ENCODE peak calls at places on chromosomes 3 and 15, in eight cellular contexts. V is heart left ventricle, L is astrocyte, F is tibial nerve, A is heart right ventricle, E is brain microvascular endothelial cell, K is cardiac fibroblast, C is HFF-Myc. O is an unnamed sample.
A peak's percentile ranks its signal among the peaks of the same experiment; 100 is the strongest.

GRCh38 chr3:36525115-36525711 is 144.9 kb downstream of the STAC start:
- DNase-seq in V (no peak), L (peak; percentile 78), F (no peak), A (no peak), E (peak; percentile 70), K (peak; percentile 14), C (peak; percentile 31), O (peak; percentile 62)

GRCh38 chr15:62698646-62699045 is 343.9 kb upstream of the TPM1 start:
- DNase-seq in V (no peak), L (no peak), F (no peak), A (no peak), E (no peak), K (no peak), C (no peak), O (no peak)

GRCh38 chr3:59655616-59656015 is 605.8 kb upstream of the CFAP20DC start:
- DNase-seq in V (no peak), L (no peak), F (no peak), A (no peak), E (no peak), K (no peak), C (peak; percentile 26), O (no peak)

GRCh38 chr3:194281306-194281705 is 69.8 kb downstream of the CPN2 start:
- DNase-seq in V (no peak), L (no peak), F (no peak), A (no peak), E (no peak), K (no peak), C (no peak), O (no peak)

GRCh38 chr15:60798821-60799220 is 319.9 kb upstream of the ICE2 start:
- DNase-seq in V (no peak), L (peak; percentile 56), F (no peak), A (no peak), E (peak; percentile 71), K (peak; percentile 73), C (no peak), O (peak; percentile 73)

GRCh38 chr3:116005404-116005803 is 382.1 kb downstream of the GAP43 start:
- DNase-seq in V (no peak), L (peak; percentile 99), F (no peak), A (peak; percentile 10), E (peak; percentile 98), K (peak; percentile 95), C (peak; percentile 63), O (peak; percentile 96)

GRCh38 chr3:69296995-69297394 is 88.9 kb downstream of the FRMD4B start:
- DNase-seq in V (no peak), L (no peak), F (no peak), A (no peak), E (no peak), K (no peak), C (no peak), O (no peak)

GRCh38 chr3:64268926-64269325 is 43.7 kb upstream of the PRICKLE2 start:
- DNase-seq in V (no peak), L (no peak), F (no peak), A (peak; percentile 39), E (no peak), K (no peak), C (no peak), O (no peak)

GRCh38 chr3:115626711-115627110 is 3.4 kb downstream of the GAP43 start:
- DNase-seq in V (no peak), L (no peak), F (no peak), A (no peak), E (no peak), K (no peak), C (no peak), O (no peak)

GRCh38 chr3:71488391-71488809 is 95.1 kb downstream of the FOXP1 start:
- DNase-seq in V (no peak), L (no peak), F (no peak), A (no peak), E (no peak), K (no peak), C (no peak), O (no peak)

GRCh38 chr3:8500208-8500961 is 1.2 kb upstream of the LMCD1 start:
- DNase-seq in V (no peak), L (peak; percentile 86), F (no peak), A (no peak), E (peak; percentile 66), K (peak; percentile 67), C (no peak), O (no peak)

GRCh38 chr3:122620399-122620798 is 42.9 kb downstream of the PARP15 start:
- DNase-seq in V (no peak), L (no peak), F (no peak), A (no peak), E (no peak), K (no peak), C (no peak), O (no peak)

GRCh38 chr3:101414121-101414520 is 93.7 kb upstream of the IMPG2 start:
- DNase-seq in V (no peak), L (no peak), F (no peak), A (no peak), E (no peak), K (no peak), C (no peak), O (no peak)

GRCh38 chr3:20097015-20097414 is 56.8 kb downstream of the KAT2B start:
- DNase-seq in V (no peak), L (no peak), F (no peak), A (no peak), E (no peak), K (peak; percentile 6), C (no peak), O (no peak)

GRCh38 chr3:48502728-48503168 is 1.2 kb downstream of the SHISA5 start:
- DNase-seq in V (no peak), L (no peak), F (peak; percentile 29), A (peak; percentile 47), E (no peak), K (no peak), C (no peak), O (no peak)

GRCh38 chr3:125054436-125055164 is 1.2 kb downstream of the HEG1 start:
- DNase-seq in V (no peak), L (peak; percentile 35), F (no peak), A (no peak), E (peak; percentile 42), K (peak; percentile 67), C (no peak), O (no peak)

GRCh38 chr3:141076821-141077571 is 25.8 kb downstream of the SPSB4 start:
- DNase-seq in V (peak; percentile 72), L (peak; percentile 60), F (no peak), A (peak; percentile 52), E (peak; percentile 73), K (peak; percentile 37), C (no peak), O (peak; percentile 7)

GRCh38 chr3:162134571-162134970 is 638.0 kb downstream of the OTOL1 start:
- DNase-seq in V (no peak), L (peak; percentile 16), F (no peak), A (no peak), E (peak; percentile 16), K (no peak), C (no peak), O (no peak)

GRCh38 chr15:52105856-52106255 is 6.7 kb downstream of the BCL2L10 start:
- DNase-seq in V (no peak), L (no peak), F (no peak), A (no peak), E (no peak), K (no peak), C (no peak), O (no peak)

GRCh38 chr15:28890711-28891495 is 5.1 kb downstream of the APBA2 start:
- DNase-seq in V (no peak), L (no peak), F (no peak), A (no peak), E (no peak), K (no peak), C (no peak), O (no peak)
- H3K4me3 ChIP-seq in V (no peak overlapping the region), L (no peak overlapping the region), F (no peak overlapping the region), A (no peak overlapping the region), E (no peak overlapping the region), K (no peak overlapping the region), C (no peak overlapping the region), O (no peak overlapping the region)

DNA sequence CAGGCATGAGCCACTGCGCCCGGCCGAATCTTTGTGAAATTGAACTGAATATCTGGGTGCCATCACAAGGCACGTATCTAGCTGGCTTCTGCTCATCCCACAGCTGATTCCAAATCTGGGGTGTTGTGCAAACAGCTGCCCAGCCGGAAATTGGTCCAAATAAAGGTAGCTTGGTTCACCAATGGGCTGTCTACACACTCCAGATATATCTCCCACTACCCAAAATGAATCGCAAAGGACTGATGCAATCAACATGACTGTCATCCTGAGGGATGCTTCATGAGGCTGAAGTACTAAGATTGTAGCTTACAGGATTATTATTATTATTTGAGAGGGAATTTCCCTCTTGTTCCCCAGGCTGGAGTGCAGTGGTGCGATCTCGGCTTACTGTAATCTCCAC is 28.1 kb downstream of the LARP6 start:
- DNase-seq in V (no peak), L (no peak), F (no peak), A (no peak), E (no peak), K (no peak), C (no peak), O (no peak)
- H3K4me3 ChIP-seq in V (no peak overlapping the region), L (no peak overlapping the region), F (no peak overlapping the region), A (no peak overlapping the region), E (no peak overlapping the region), K (no peak overlapping the region), C (no peak overlapping the region), O (no peak overlapping the region)

DNA sequence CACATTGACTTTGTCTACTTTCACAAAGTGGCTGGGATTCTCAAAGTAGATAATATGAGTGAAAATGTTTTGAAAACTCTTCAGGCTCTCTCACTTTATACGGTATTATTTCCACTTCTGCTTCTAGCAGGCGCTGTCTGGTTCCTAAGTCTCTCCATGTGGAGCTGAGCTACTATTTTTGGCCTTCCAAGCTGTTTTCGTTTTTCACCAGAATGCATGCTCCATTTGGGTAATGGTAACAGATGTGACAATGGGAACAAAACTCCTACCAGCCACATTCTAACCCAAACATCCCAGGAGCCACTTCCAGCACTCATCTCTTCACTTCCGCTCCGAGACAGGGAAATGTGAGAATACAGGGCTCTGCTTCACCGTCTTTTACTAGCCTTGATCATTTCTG is 586.7 kb downstream of the NTRK3 start:
- DNase-seq in V (no peak), L (no peak), F (no peak), A (no peak), E (no peak), K (no peak), C (no peak), O (no peak)
- H3K4me3 ChIP-seq in V (no peak overlapping the region), L (no peak overlapping the region), F (no peak overlapping the region), A (no peak overlapping the region), E (no peak overlapping the region), K (no peak overlapping the region), C (no peak overlapping the region), O (no peak overlapping the region)

GRCh38 chr15:39582286-39582976 is 1.6 kb downstream of the THBS1 start:
- DNase-seq in V (peak; percentile 67), L (no peak), F (no peak), A (peak; percentile 35), E (no peak), K (peak; percentile 82), C (peak; percentile 22), O (peak; percentile 80)

GRCh38 chr15:39584266-39584659 is 3.4 kb downstream of the THBS1 start:
- DNase-seq in V (no peak), L (no peak), F (no peak), A (no peak), E (no peak), K (no peak), C (peak; percentile 6), O (no peak)

GRCh38 chr15:39584662-39585393 is 3.9 kb downstream of the THBS1 start:
- DNase-seq in V (no peak), L (no peak), F (no peak), A (no peak), E (no peak), K (peak; percentile 58), C (no peak), O (peak; percentile 78)

GRCh38 chr15:39582977-39583585 is 2.2 kb downstream of the THBS1 start:
- DNase-seq in V (no peak), L (no peak), F (no peak), A (no peak), E (no peak), K (no peak), C (peak; percentile 5), O (no peak)

GRCh38 chr15:39583586-39584265 is 2.8 kb downstream of the THBS1 start:
- DNase-seq in V (no peak), L (no peak), F (no peak), A (no peak), E (no peak), K (peak; percentile 84), C (peak; percentile 25), O (peak; percentile 91)
- H3K4me3 ChIP-seq in V (peak overlapping the region; percentile 78), L (peak overlapping the region; percentile 94), F (peak overlapping the region; percentile 63), A (peak overlapping the region; percentile 67), E (peak overlapping the region; percentile 78), K (peak overlapping the region; percentile 80), C (peak overlapping the region; percentile 81), O (peak overlapping the region; percentile 68)

O was measured in AG09309.